ENCODE peak calls at places on chromosome 1, in ten cellular contexts. M is left lung; Q is dermis microvascular lymphatic vessel endothelial cell; C is left cardiac atrium; B is HTR-8/SVneo; F is activated CD8-positive, alpha-beta memory T cell treated with anti-CD3 and anti-CD28 coated beads, Interleukin-2, amount 50 U/mL, for 48 hours; X is stimulated activated CD8-positive, alpha-beta memory T cell treated with anti-CD3 and anti-CD28 coated beads, Interleukin-2, amount 100 ng/mL, for 1 hour; K is neural progenitor cell; Y is IMR-90; J is AG04450. P is an unnamed sample.
A peak's percentile ranks its signal among the peaks of the same experiment; 100 is the strongest.

GRCh38 chr1:59434336-59434735 is 137.4 kb downstream of the FGGY start:
- DNase-seq in M (no peak), Q (no peak), C (no peak), B (peak; percentile 27), F (no peak), X (no peak), K (no peak), Y (no peak), J (no peak), P (no peak)

GRCh38 chr1:160438320-160438918 is 38.1 kb downstream of the VANGL2 start:
- DNase-seq in M (no peak), Q (no peak), C (no peak), B (no peak), F (no peak), X (no peak), K (no peak), Y (no peak), J (no peak), P (no peak)

GRCh38 chr1:18466676-18467075 is 14.1 kb upstream of the KLHDC7A start:
- DNase-seq in M (no peak), Q (no peak), C (no peak), B (no peak), F (no peak), X (no peak), K (no peak), Y (no peak), J (no peak), P (no peak)

GRCh38 chr1:20717452-20718342 is at the start of gene KIF17:
- DNase-seq in M (peak; percentile 95), Q (no peak), C (peak; percentile 85), B (no peak), F (peak; percentile 81), X (no peak), K (peak; percentile 95), Y (peak; percentile 72), J (peak; percentile 39), P (peak; percentile 77)

GRCh38 chr1:230124187-230125128 is 57.4 kb downstream of the GALNT2 start:
- DNase-seq in M (no peak), Q (no peak), C (no peak), B (no peak), F (no peak), X (no peak), K (no peak), Y (no peak), J (no peak), P (no peak)

GRCh38 chr1:21176589-21177555 is at the start of gene EIF4G3:
- DNase-seq in M (peak; percentile 98), Q (peak; percentile 91), C (peak; percentile 99), B (peak; percentile 85), F (peak; percentile 100), X (peak; percentile 96), K (peak; percentile 99), Y (peak; percentile 94), J (peak; percentile 93), P (peak; percentile 98)

GRCh38 chr1:14928412-14928811 is 225.1 kb upstream of the TMEM51 start:
- DNase-seq in M (no peak), Q (no peak), C (no peak), B (no peak), F (no peak), X (no peak), K (no peak), Y (no peak), J (no peak), P (no peak)

GRCh38 chr1:12063141-12064072 is at the start of gene TNFRSF8:
- DNase-seq in M (peak; percentile 61), Q (no peak), C (no peak), B (no peak), F (peak; percentile 80), X (no peak), K (peak; percentile 33), Y (peak; percentile 35), J (no peak), P (no peak)

GRCh38 chr1:236489710-236490377 is 33.9 kb upstream of the LGALS8 start:
- DNase-seq in M (no peak), Q (peak; percentile 60), C (no peak), B (peak; percentile 72), F (no peak), X (no peak), K (peak; percentile 71), Y (peak; percentile 55), J (no peak), P (no peak)

GRCh38 chr1:240352769-240353168 is 259.2 kb downstream of the GREM2 start:
- DNase-seq in M (no peak), Q (no peak), C (no peak), B (peak; percentile 32), F (no peak), X (no peak), K (no peak), Y (peak; percentile 95), J (peak; percentile 32), P (no peak)

GRCh38 chr1:223718850-223719249 is 6.5 kb downstream of the CAPN2 start:
- DNase-seq in M (no peak), Q (no peak), C (no peak), B (no peak), F (no peak), X (no peak), K (peak; percentile 66), Y (peak; percentile 46), J (no peak), P (no peak)

GRCh38 chr1:35287807-35288640 is 19.5 kb downstream of the ZMYM4 start:
- DNase-seq in M (no peak), Q (no peak), C (no peak), B (no peak), F (no peak), X (no peak), K (no peak), Y (peak; percentile 63), J (no peak), P (no peak)

GRCh38 chr1:226597616-226598454 is 49.3 kb downstream of the STUM start:
- DNase-seq in M (no peak), Q (no peak), C (no peak), B (no peak), F (no peak), X (no peak), K (no peak), Y (no peak), J (no peak), P (no peak)

P was measured in left ventricle myocardium inferior.